ENCODE peak calls at places on chromosomes 12 and 14, in eight cellular contexts. S is IMR-90, J is right cardiac atrium, Q is Peyer's patch, W is uterus, P is AG10803, R is A549, G is brain microvascular endothelial cell. B is an unnamed sample.

GRCh38 chr12:26523708-26524150 is 309.3 kb downstream of the ITPR2 start:
- DNase-seq in S (peak), J (peak), Q (peak), W (peak), P (peak), R (no peak), G (peak), B (peak)

GRCh38 chr12:132432126-132432525 is 57.8 kb upstream of the FBRSL1 start:
- DNase-seq in S (no peak), J (no peak), Q (no peak), W (no peak), P (no peak), R (no peak), G (no peak), B (no peak)

GRCh38 chr12:113981876-113982275 is 15.8 kb upstream of the RBM19 start:
- DNase-seq in S (no peak), J (no peak), Q (no peak), W (no peak), P (no peak), R (no peak), G (no peak), B (no peak)

GRCh38 chr14:69870613-69871012 is 8.6 kb upstream of the SMOC1 start:
- DNase-seq in S (no peak), J (no peak), Q (no peak), W (no peak), P (no peak), R (no peak), G (no peak), B (no peak)

GRCh38 chr12:19338405-19338804 is 100.9 kb upstream of the AEBP2 start:
- DNase-seq in S (peak), J (no peak), Q (no peak), W (no peak), P (no peak), R (no peak), G (no peak), B (peak)

GRCh38 chr12:67655829-67656614 is 7.5 kb downstream of the DYRK2 start:
- DNase-seq in S (peak), J (no peak), Q (no peak), W (no peak), P (no peak), R (no peak), G (no peak), B (no peak)

GRCh38 chr14:82604819-82605218 is 1071.2 kb upstream of the SEL1L start:
- DNase-seq in S (no peak), J (no peak), Q (no peak), W (no peak), P (no peak), R (no peak), G (no peak), B (no peak)

GRCh38 chr12:17304503-17305347 is 698.8 kb upstream of the LMO3 start:
- DNase-seq in S (no peak), J (no peak), Q (no peak), W (no peak), P (peak), R (peak), G (no peak), B (no peak)

GRCh38 chr12:42426733-42427132 is 100.8 kb downstream of the PPHLN1 start:
- DNase-seq in S (peak), J (no peak), Q (no peak), W (no peak), P (peak), R (peak), G (peak), B (peak)

GRCh38 chr12:87995581-87996178 is 33.5 kb downstream of the C12orf50 start:
- DNase-seq in S (peak), J (peak), Q (no peak), W (peak), P (peak), R (peak), G (peak), B (peak)

GRCh38 chr14:77542349-77543239 is 44.0 kb upstream of the ISM2 start:
- DNase-seq in S (no peak), J (no peak), Q (no peak), W (no peak), P (no peak), R (no peak), G (no peak), B (peak)

GRCh38 chr12:121560392-121561021 is 20.3 kb downstream of the KDM2B start:
- DNase-seq in S (no peak), J (no peak), Q (peak), W (no peak), P (no peak), R (no peak), G (no peak), B (no peak)

GRCh38 chr14:68359862-68360552 is 432.9 kb downstream of the ZFP36L1 start:
- DNase-seq in S (no peak), J (peak), Q (no peak), W (peak), P (peak), R (peak), G (no peak), B (peak)

GRCh38 chr14:93007225-93007997 is 84.5 kb downstream of the CHGA start:
- DNase-seq in S (peak), J (peak), Q (peak), W (peak), P (peak), R (peak), G (peak), B (peak)

GRCh38 chr14:102527255-102528232 is 18.0 kb upstream of the ANKRD9 start:
- DNase-seq in S (no peak), J (no peak), Q (no peak), W (no peak), P (no peak), R (peak), G (no peak), B (no peak)

GRCh38 chr14:69996197-69996596 is 117.0 kb downstream of the SMOC1 start:
- DNase-seq in S (peak), J (no peak), Q (no peak), W (no peak), P (no peak), R (peak), G (peak), B (peak)

GRCh38 chr14:68816943-68817430 is 24.1 kb upstream of the ZFP36L1 start:
- DNase-seq in S (no peak), J (no peak), Q (no peak), W (peak), P (no peak), R (no peak), G (no peak), B (no peak)

GRCh38 chr12:6961695-6962284 is 8.7 kb downstream of the PHB2 start:
- DNase-seq in S (peak), J (peak), Q (no peak), W (peak), P (peak), R (peak), G (peak), B (peak)
- H3K4me3 ChIP-seq in S (no peak), J (no peak), Q (no peak), W (peak), P (peak), R (peak), G (peak), B (peak)

GRCh38 chr12:22971247-22971646 is 346.3 kb downstream of the ETNK1 start:
- DNase-seq in S (no peak), J (no peak), Q (no peak), W (no peak), P (peak), R (no peak), G (no peak), B (no peak)
- H3K4me3 ChIP-seq in S (no peak), J (no peak), Q (no peak), W (no peak), P (peak), R (no peak), G (no peak), B (no peak)

DNA sequence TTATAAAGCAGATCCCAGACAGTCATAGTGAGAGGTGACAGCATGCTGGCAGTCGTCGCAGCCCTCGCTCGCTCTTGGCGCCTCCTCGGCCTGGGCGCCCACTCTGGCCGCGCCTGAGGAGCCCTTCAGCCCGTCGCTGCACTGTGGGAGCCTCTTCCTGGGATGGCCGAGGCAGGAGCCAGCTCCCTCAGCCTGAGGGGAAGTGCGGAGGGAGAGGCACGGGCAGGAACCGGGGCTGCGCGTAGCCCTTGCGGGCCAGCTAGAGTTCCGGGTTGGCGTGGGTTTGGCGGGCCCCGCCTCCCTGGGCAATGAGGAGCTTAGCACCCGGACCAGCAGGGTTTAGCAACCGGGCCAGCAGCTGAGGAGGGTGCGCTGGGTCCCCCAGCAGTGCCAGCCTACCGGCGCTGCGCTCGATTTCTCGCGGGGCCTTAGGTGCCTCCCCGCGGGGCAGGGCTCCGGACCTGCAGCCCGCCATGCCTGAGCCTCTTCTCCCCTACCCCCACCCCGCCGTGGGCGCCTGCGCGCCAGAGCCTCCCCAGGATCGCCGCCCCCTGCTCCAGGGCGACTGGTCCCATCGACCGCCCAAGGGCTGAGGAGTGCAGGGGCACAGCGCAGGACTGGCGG is 451.2 kb upstream of the DCN start:
- DNase-seq in S (no peak), J (no peak), Q (no peak), W (no peak), P (no peak), R (no peak), G (no peak), B (no peak)
- H3K4me3 ChIP-seq in S (no peak), J (no peak), Q (no peak), W (no peak), P (no peak), R (no peak), G (no peak), B (no peak)

GRCh38 chr12:89454080-89454848 is 70.3 kb downstream of the GALNT4 start:
- DNase-seq in S (no peak), J (no peak), Q (no peak), W (no peak), P (peak), R (no peak), G (peak), B (peak)
- H3K4me3 ChIP-seq in S (no peak), J (no peak), Q (no peak), W (no peak), P (no peak), R (no peak), G (no peak), B (no peak)

B was measured in fibroblast of pulmonary artery.